ENCODE peak calls at places on chromosome X, in seven cellular contexts. Y is stimulated activated naive CD8-positive, alpha-beta T cell treated with anti-CD3 and anti-CD28 coated beads, Interleukin-15, Interleukin-2, amounts not matched to agents 100 U/mL and 50 U/mL, for 24 hours; Z is amygdala; K is stimulated activated effector memory CD8-positive, alpha-beta T cell treated with anti-CD3 and anti-CD28 coated beads, Interleukin-12 subunit alpha, Interleukin-12 subunit beta, amount 100 ng/mL, for 72 hours; U is T1000; D is frontal cortex; E is Right ventricle myocardium inferior. S is an unnamed sample.

GRCh38 chrX:119503484-119503861 is 35.2 kb downstream of the SLC25A5 start:
- DNase-seq in Y (no peak), U (peak), D (no peak), Z (no peak), K (no peak), E (no peak), S (peak)

GRCh38 chrX:67545772-67546495 is 2.1 kb downstream of the AR start:
- DNase-seq in Z (peak), E (peak), U (peak), K (no peak), Y (peak), D (peak), S (peak)

GRCh38 chrX:114959729-114960128 is 57.7 kb downstream of the IL13RA2 start:
- DNase-seq in E (no peak), Z (no peak), K (no peak), U (no peak), D (peak), Y (no peak), S (peak)

GRCh38 chrX:66015906-66016689 is 23.8 kb downstream of the VSIG4 start:
- DNase-seq in E (no peak), Z (no peak), K (no peak), D (no peak), Y (no peak), U (no peak), S (no peak)

GRCh38 chrX:130878350-130879341 is 24.4 kb downstream of the ENOX2 start:
- DNase-seq in E (no peak), Y (no peak), D (no peak), Z (peak), K (no peak), U (no peak), S (peak)

GRCh38 chrX:56793112-56793430 is 64.0 kb downstream of the NBDY start:
- DNase-seq in Z (no peak), U (no peak), D (no peak), Y (no peak), E (no peak), K (no peak), S (no peak)

GRCh38 chrX:25039036-25039435 is 23.3 kb upstream of the ARX start:
- DNase-seq in E (no peak), U (no peak), D (no peak), K (no peak), Y (no peak), Z (no peak), S (no peak)

GRCh38 chrX:119240356-119240755 is 4.3 kb downstream of the PGRMC1 start:
- DNase-seq in E (no peak), Y (no peak), Z (no peak), K (no peak), U (no peak), D (no peak), S (peak)

GRCh38 chrX:31319586-31319985 is 247.7 kb upstream of the FTHL17 start:
- DNase-seq in E (no peak), K (no peak), U (no peak), D (no peak), Z (no peak), Y (no peak), S (no peak)

GRCh38 chrX:101057095-101057714 is 5.3 kb upstream of the TRMT2B start:
- DNase-seq in E (no peak), Z (no peak), Y (no peak), D (no peak), K (no peak), U (no peak), S (no peak)

GRCh38 chrX:63430026-63430425 is 78.9 kb upstream of the SPIN4 start:
- DNase-seq in Z (no peak), K (no peak), E (no peak), Y (no peak), D (no peak), U (no peak), S (no peak)

GRCh38 chrX:139967300-139967699 is 2.0 kb upstream of the CXorf66 start:
- DNase-seq in Y (no peak), D (no peak), E (no peak), K (no peak), Z (no peak), U (no peak), S (no peak)

GRCh38 chrX:114924846-114925245 is 92.6 kb downstream of the IL13RA2 start:
- DNase-seq in D (no peak), E (no peak), K (no peak), Z (no peak), U (no peak), Y (no peak), S (peak)

GRCh38 chrX:153816821-153817220 is 13.5 kb downstream of the PDZD4 start:
- DNase-seq in U (no peak), K (no peak), Z (no peak), D (no peak), E (no peak), Y (peak), S (no peak)

GRCh38 chrX:9593756-9594155 is 128.9 kb downstream of the TBL1X start:
- DNase-seq in E (no peak), D (no peak), Z (no peak), U (no peak), K (no peak), Y (no peak), S (no peak)

GRCh38 chrX:95703696-95704095 is 980.9 kb upstream of the DIAPH2 start:
- DNase-seq in E (no peak), K (no peak), U (no peak), Z (no peak), Y (no peak), D (no peak), S (no peak)

GRCh38 chrX:17616936-17617335 is 120.4 kb upstream of the SCML1 start:
- DNase-seq in U (no peak), Z (no peak), Y (no peak), D (no peak), E (no peak), K (no peak), S (no peak)

GRCh38 chrX:151391722-151392121 is 5.3 kb upstream of the VMA21 start:
- DNase-seq in Y (no peak), D (no peak), U (no peak), K (no peak), E (no peak), Z (no peak), S (no peak)

GRCh38 chrX:126164689-126165400 is 1.2 kb downstream of the DCAF12L2 start:
- DNase-seq in Z (no peak), D (no peak), Y (no peak), E (peak), K (no peak), U (no peak), S (no peak)

GRCh38 chrX:27309406-27309805 is 153.7 kb downstream of the PPP4R3C start:
- DNase-seq in K (no peak), D (no peak), U (no peak), Z (no peak), E (no peak), Y (no peak), S (no peak)

GRCh38 chrX:72052415-72053090 is 79.2 kb downstream of the RTL5 start:
- DNase-seq in Z (no peak), D (no peak), K (no peak), Y (no peak), E (no peak), U (no peak), S (peak)

GRCh38 chrX:120794525-120794975 is 81.1 kb downstream of the CT47B1 start:
- DNase-seq in Y (no peak), K (no peak), Z (no peak), D (no peak), U (no peak), E (no peak), S (peak)

GRCh38 chrX:2627272-2627867 is 63.7 kb upstream of the CD99 start:
- DNase-seq in K (no peak), D (no peak), Y (peak), U (no peak), E (no peak), Z (no peak), S (peak)

GRCh38 chrX:56219702-56220101 is 12.5 kb upstream of the KLF8 start:
- DNase-seq in U (no peak), Z (no peak), E (no peak), D (no peak), K (no peak), Y (no peak), S (no peak)

GRCh38 chrX:13891367-13892146 is 74.7 kb upstream of the GPM6B start:
- DNase-seq in Y (no peak), U (no peak), Z (peak), K (no peak), D (no peak), E (no peak), S (peak)

GRCh38 chrX:40964008-40964407 is 121.2 kb upstream of the USP9X start:
- DNase-seq in Y (no peak), U (no peak), K (no peak), D (no peak), E (no peak), Z (no peak), S (no peak)

GRCh38 chrX:19382500-19383145 is 38.9 kb downstream of the PDHA1 start:
- DNase-seq in Y (peak), Z (peak), D (no peak), E (no peak), K (peak), U (no peak), S (peak)

GRCh38 chrX:40947276-40947675 is 138.0 kb upstream of the USP9X start:
- DNase-seq in Z (no peak), E (no peak), K (no peak), D (no peak), Y (no peak), U (no peak), S (peak)

GRCh38 chrX:151704023-151704663 is 8.9 kb downstream of the PRRG3 start:
- DNase-seq in E (no peak), K (no peak), D (no peak), U (no peak), Z (no peak), Y (no peak), S (no peak)

GRCh38 chrX:139831017-139831416 is 101.8 kb downstream of the ATP11C start:
- DNase-seq in Z (no peak), K (no peak), D (no peak), E (no peak), U (no peak), Y (no peak), S (no peak)

GRCh38 chrX:71315917-71316316 is 14.4 kb downstream of the ITGB1BP2 start:
- DNase-seq in Z (no peak), D (no peak), Y (no peak), U (no peak), K (no peak), E (no peak), S (peak)

GRCh38 chrX:46577116-46578005 is 3.8 kb downstream of the CHST7 start:
- DNase-seq in D (no peak), Z (no peak), K (no peak), E (no peak), Y (no peak), U (no peak), S (no peak)

GRCh38 chrX:131081772-131082755 is 23.9 kb downstream of the ARHGAP36 start:
- DNase-seq in Y (no peak), D (no peak), E (no peak), K (no peak), Z (no peak), U (no peak), S (no peak)

S was measured in astrocyte of the hippocampus.